ENCODE peak calls at places on chromosomes 12 and 14, in six cellular contexts. W, F, M, P, Q and K are unnamed samples.

GRCh38 chr14:91223028-91223783 is 21.3 kb downstream of the GPR68 start:
- DNase-seq in P (no peak), Q (no peak), M (no peak), F (no peak), W (no peak), K (no peak)

GRCh38 chr12:92828565-92828964 is 100.5 kb downstream of the EEA1 start:
- DNase-seq in M (no peak), Q (no peak), W (no peak), P (no peak), F (no peak), K (no peak)

GRCh38 chr14:75672588-75673192 is 11.6 kb downstream of the TTLL5 start:
- DNase-seq in Q (no peak), M (no peak), F (no peak), W (no peak), P (no peak), K (no peak)

GRCh38 chr14:30223966-30224365 is 296.3 kb upstream of the PRKD1 start:
- DNase-seq in W (no peak), Q (no peak), P (no peak), M (peak; percentile 83), F (no peak), K (no peak)

GRCh38 chr14:105894978-105895881 is 368.8 kb downstream of the TMEM121 start:
- DNase-seq in M (no peak), F (no peak), W (no peak), Q (peak; percentile 1), P (no peak), K (no peak)

GRCh38 chr14:75334191-75335051 is 55.8 kb downstream of the FOS start:
- DNase-seq in M (peak; percentile 42), Q (peak; percentile 66), P (no peak), W (peak; percentile 3), F (no peak), K (no peak)

GRCh38 chr14:76232782-76233181 is 81.1 kb downstream of the GPATCH2L start:
- DNase-seq in M (no peak), P (no peak), F (no peak), Q (no peak), W (no peak), K (no peak)

GRCh38 chr12:52029686-52030085 is 21.6 kb upstream of the NR4A1 start:
- DNase-seq in F (no peak), Q (no peak), M (peak; percentile 37), P (no peak), W (peak; percentile 52), K (no peak)

GRCh38 chr14:97061198-97061597 is 264.0 kb downstream of the VRK1 start:
- DNase-seq in F (no peak), Q (no peak), M (no peak), P (no peak), W (no peak), K (no peak)

GRCh38 chr14:69048456-69048855 is 69.4 kb upstream of the ACTN1 start:
- DNase-seq in F (no peak), W (no peak), Q (no peak), P (no peak), M (peak; percentile 72), K (no peak)

GRCh38 chr12:22206111-22206728 is 128.3 kb downstream of the ST8SIA1 start:
- DNase-seq in Q (no peak), W (no peak), M (no peak), P (no peak), F (no peak), K (no peak)

GRCh38 chr12:117453961-117454360 is 92.5 kb upstream of the NOS1 start:
- DNase-seq in M (no peak), W (no peak), Q (no peak), P (no peak), F (no peak), K (no peak)

GRCh38 chr12:18646307-18646706 is 91.5 kb downstream of the PLCZ1 start:
- DNase-seq in Q (no peak), W (no peak), P (no peak), M (no peak), F (no peak), K (no peak)

GRCh38 chr12:98595152-98595988 is 1.9 kb downstream of the SLC25A3 start:
- DNase-seq in Q (no peak), W (peak; percentile 79), P (no peak), F (no peak), M (no peak), K (no peak)

GRCh38 chr12:68784015-68784414 is 24.0 kb upstream of the MDM2 start:
- DNase-seq in Q (no peak), P (no peak), M (no peak), F (no peak), W (no peak), K (no peak)

GRCh38 chr12:80001562-80001961 is 66.7 kb upstream of the PPP1R12A start:
- DNase-seq in W (no peak), F (no peak), P (no peak), Q (no peak), M (no peak), K (no peak)

GRCh38 chr12:113854385-113855136 is 111.6 kb downstream of the RBM19 start:
- DNase-seq in F (no peak), M (no peak), Q (no peak), W (no peak), P (no peak), K (no peak)

GRCh38 chr14:100708349-100709217 is 18.1 kb upstream of the DLK1 start:
- DNase-seq in M (peak; percentile 54), P (peak; percentile 74), Q (no peak), F (peak; percentile 98), W (peak; percentile 22), K (no peak)

GRCh38 chr14:93906341-93907329 is 20.5 kb upstream of the FAM181A start:
- DNase-seq in W (peak; percentile 17), F (peak; percentile 45), M (peak; percentile 82), Q (peak; percentile 86), P (peak; percentile 69), K (peak; percentile 13)

GRCh38 chr12:67649165-67650126 is 901 bp downstream of the DYRK2 start:
- DNase-seq in F (peak; percentile 56), W (no peak), Q (peak; percentile 66), P (peak; percentile 58), M (peak; percentile 43), K (no peak)

GRCh38 chr14:103483600-103483999 is 39.0 kb downstream of the CKB start:
- DNase-seq in W (peak; percentile 98), M (peak; percentile 34), F (no peak), Q (no peak), P (no peak), K (peak; percentile 30)

GRCh38 chr12:31588976-31589375 is 2.0 kb downstream of the DENND5B start:
- DNase-seq in P (no peak), M (no peak), Q (no peak), W (no peak), F (no peak), K (no peak)

DNA sequence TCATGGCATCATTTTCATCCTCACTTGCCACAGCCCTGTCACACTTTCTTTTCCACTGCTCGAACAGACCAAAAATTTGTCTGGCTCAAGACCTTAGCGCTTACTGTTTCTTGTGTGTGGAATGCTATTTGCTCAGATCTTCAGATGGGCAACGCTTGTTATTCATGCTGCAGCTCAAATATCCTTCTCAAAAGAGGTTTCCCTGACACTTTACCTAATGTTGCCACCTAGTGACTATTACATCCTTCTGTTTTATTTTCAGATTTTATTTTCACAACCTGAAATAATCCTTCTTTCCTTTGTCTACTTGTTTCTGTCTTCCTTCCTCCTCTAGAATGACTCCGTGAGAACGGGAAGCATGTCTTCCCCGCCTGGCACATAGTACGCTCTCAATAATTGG is 5.6 kb downstream of the FBXO33 start:
- DNase-seq in W (peak; percentile 59), F (no peak), M (no peak), P (no peak), Q (no peak), K (peak; percentile 17)
- TF ChIP-seq CTCF in W (peak; percentile 46), F (no peak), M (no peak), P (no peak), Q (no peak), K (peak; percentile 47)

GRCh38 chr12:76618031-76618430 is 58.5 kb upstream of the OSBPL8 start:
- DNase-seq in Q (no peak), P (no peak), M (no peak), F (no peak), W (no peak), K (no peak)
- TF ChIP-seq CTCF in Q (no peak), P (no peak), M (no peak), F (no peak), W (no peak), K (no peak)

GRCh38 chr12:89507015-89507824 is 17.4 kb downstream of the GALNT4 start:
- DNase-seq in M (peak; percentile 48), P (peak; percentile 50), Q (no peak), F (no peak), W (no peak), K (no peak)

GRCh38 chr12:89504560-89505346 is 19.8 kb downstream of the GALNT4 start:
- DNase-seq in W (peak; percentile 75), Q (no peak), M (no peak), F (no peak), P (no peak), K (no peak)

GRCh38 chr12:89501793-89502192 is 22.8 kb downstream of the GALNT4 start:
- DNase-seq in W (no peak), F (no peak), Q (no peak), P (no peak), M (no peak), K (no peak)

GRCh38 chr12:89506050-89506449 is 18.5 kb downstream of the GALNT4 start:
- DNase-seq in W (no peak), P (no peak), Q (no peak), M (no peak), F (no peak), K (no peak)
- TF ChIP-seq CTCF in W (no peak), P (no peak), Q (no peak), M (no peak), F (no peak), K (no peak)

GRCh38 chr12:34257093-34257492 is 234.8 kb downstream of the ALG10 start:
- DNase-seq in M (no peak), W (no peak), P (no peak), F (no peak), Q (no peak), K (no peak)
- TF ChIP-seq CTCF in M (no peak), W (no peak), P (no peak), F (no peak), Q (no peak), K (peak; percentile 36)

GRCh38 chr12:110338754-110339153 is 57.7 kb downstream of the ATP2A2 start:
- DNase-seq in F (no peak), W (no peak), Q (no peak), P (no peak), M (no peak), K (no peak)
- TF ChIP-seq CTCF in F (no peak), W (peak; percentile 9), Q (no peak), P (no peak), M (no peak), K (no peak)

GRCh38 chr12:74317078-74317581 is 220.5 kb upstream of the ATXN7L3B start:
- DNase-seq in W (no peak), F (peak; percentile 80), P (no peak), Q (no peak), M (no peak), K (no peak)

GRCh38 chr12:74317741-74318140 is 219.9 kb upstream of the ATXN7L3B start:
- DNase-seq in W (no peak), F (no peak), P (no peak), M (no peak), Q (no peak), K (no peak)

GRCh38 chr12:74321381-74321780 is 216.3 kb upstream of the ATXN7L3B start:
- DNase-seq in Q (no peak), M (no peak), P (no peak), F (no peak), W (no peak), K (no peak)

GRCh38 chr12:74328623-74329022 is 209.0 kb upstream of the ATXN7L3B start:
- DNase-seq in M (no peak), Q (no peak), F (no peak), P (no peak), W (no peak), K (no peak)

GRCh38 chr12:74322792-74323191 is 214.8 kb upstream of the ATXN7L3B start:
- DNase-seq in P (no peak), Q (no peak), M (no peak), F (no peak), W (no peak), K (no peak)
- TF ChIP-seq CTCF in P (no peak), Q (no peak), M (no peak), F (no peak), W (no peak), K (no peak)